ENCODE peak calls at places on chromosome 10, in four cellular contexts. S, N, M and K are unnamed samples.

GRCh38 chr10:111104811-111105210 is 28.0 kb downstream of the ADRA2A start:
- DNase-seq in N (no peak), M (no peak), S (no peak), K (no peak)

GRCh38 chr10:96511044-96511945 is 2.4 kb downstream of the TLL2 start:
- DNase-seq in M (no peak), N (peak), S (no peak), K (no peak)

GRCh38 chr10:133179651-133180050 is 19.6 kb downstream of the KNDC1 start:
- DNase-seq in S (no peak), N (no peak), M (no peak), K (no peak)

GRCh38 chr10:98483658-98484057 is 36.9 kb upstream of the HPS1 start:
- DNase-seq in M (no peak), N (no peak), S (no peak), K (no peak)

GRCh38 chr10:114271014-114271778 is 32.1 kb downstream of the VWA2 start:
- DNase-seq in N (no peak), M (no peak), S (no peak), K (peak)

GRCh38 chr10:8229153-8229552 is 174.7 kb downstream of the GATA3 start:
- DNase-seq in N (no peak), M (no peak), S (no peak), K (no peak)

GRCh38 chr10:30043476-30044270 is 15.7 kb downstream of the JCAD start:
- DNase-seq in S (no peak), N (no peak), M (no peak), K (no peak)

GRCh38 chr10:86306628-86307278 is 59.8 kb downstream of the GRID1 start:
- DNase-seq in M (no peak), N (no peak), S (no peak), K (no peak)

GRCh38 chr10:119693262-119693957 is 32.4 kb upstream of the INPP5F start:
- DNase-seq in N (peak), S (no peak), M (no peak), K (peak)

GRCh38 chr10:1514641-1515040 is 222.7 kb downstream of the ADARB2 start:
- DNase-seq in M (no peak), S (no peak), N (no peak), K (no peak)